ENCODE peak calls at places on chromosomes 16 and 17, in eight cellular contexts. One of them, this sample, is unnamed.

GRCh38 chr17:19003966-19004600 is 481 bp downstream of the FAM83G start:
- DNase-seq in astrocyte of the cerebellum: no peak
- DNase-seq in fibroblast of villous mesenchyme: peak
- DNase-seq in cardiac fibroblast: peak
- DNase-seq in B cell: peak
- DNase-seq in cardiac muscle cell: peak
- DNase-seq in AG04450: no peak
- DNase-seq in A549: peak
- DNase-seq in this sample: no peak

GRCh38 chr16:67662653-67663010 is 1.9 kb downstream of the PARD6A start:
- DNase-seq in astrocyte of the cerebellum: no peak
- DNase-seq in fibroblast of villous mesenchyme: no peak
- DNase-seq in cardiac fibroblast: no peak
- DNase-seq in B cell: no peak
- DNase-seq in cardiac muscle cell: no peak
- DNase-seq in AG04450: no peak
- DNase-seq in A549: no peak
- DNase-seq in this sample: no peak

GRCh38 chr17:80270104-80270503 is 9.5 kb downstream of the RNF213 start:
- DNase-seq in astrocyte of the cerebellum: no peak
- DNase-seq in fibroblast of villous mesenchyme: no peak
- DNase-seq in cardiac fibroblast: no peak
- DNase-seq in B cell: no peak
- DNase-seq in cardiac muscle cell: no peak
- DNase-seq in AG04450: no peak
- DNase-seq in A549: no peak
- DNase-seq in this sample: no peak

GRCh38 chr17:17091856-17092756 is 49.8 kb downstream of the MPRIP start:
- DNase-seq in astrocyte of the cerebellum: no peak
- DNase-seq in fibroblast of villous mesenchyme: no peak
- DNase-seq in cardiac fibroblast: no peak
- DNase-seq in B cell: no peak
- DNase-seq in cardiac muscle cell: no peak
- DNase-seq in AG04450: no peak
- DNase-seq in A549: no peak
- DNase-seq in this sample: peak

GRCh38 chr17:74491645-74492044 is 25.2 kb downstream of the CD300A start:
- DNase-seq in astrocyte of the cerebellum: no peak
- DNase-seq in fibroblast of villous mesenchyme: no peak
- DNase-seq in cardiac fibroblast: no peak
- DNase-seq in B cell: no peak
- DNase-seq in cardiac muscle cell: no peak
- DNase-seq in AG04450: no peak
- DNase-seq in A549: no peak
- DNase-seq in this sample: no peak

GRCh38 chr16:86490859-86491642 is 19.3 kb upstream of the FOXF1 start:
- DNase-seq in astrocyte of the cerebellum: no peak
- DNase-seq in fibroblast of villous mesenchyme: no peak
- DNase-seq in cardiac fibroblast: no peak
- DNase-seq in B cell: no peak
- DNase-seq in cardiac muscle cell: no peak
- DNase-seq in AG04450: no peak
- DNase-seq in A549: no peak
- DNase-seq in this sample: no peak

GRCh38 chr16:17942067-17942466 is 394.5 kb downstream of the NPIPA8 start:
- DNase-seq in astrocyte of the cerebellum: no peak
- DNase-seq in fibroblast of villous mesenchyme: no peak
- DNase-seq in cardiac fibroblast: no peak
- DNase-seq in B cell: no peak
- DNase-seq in cardiac muscle cell: no peak
- DNase-seq in AG04450: no peak
- DNase-seq in A549: no peak
- DNase-seq in this sample: no peak

GRCh38 chr16:11256657-11257130 is 690 bp upstream of the SOCS1 start:
- DNase-seq in astrocyte of the cerebellum: no peak
- DNase-seq in fibroblast of villous mesenchyme: peak
- DNase-seq in cardiac fibroblast: peak
- DNase-seq in B cell: no peak
- DNase-seq in cardiac muscle cell: peak
- DNase-seq in AG04450: no peak
- DNase-seq in A549: peak
- DNase-seq in this sample: peak

GRCh38 chr17:75767881-75768280 is 2.9 kb upstream of the GALK1 start:
- DNase-seq in astrocyte of the cerebellum: no peak
- DNase-seq in fibroblast of villous mesenchyme: no peak
- DNase-seq in cardiac fibroblast: no peak
- DNase-seq in B cell: no peak
- DNase-seq in cardiac muscle cell: no peak
- DNase-seq in AG04450: no peak
- DNase-seq in A549: no peak
- DNase-seq in this sample: no peak

GRCh38 chr16:16788004-16788403 is 409.1 kb downstream of the NPIPA7 start:
- DNase-seq in astrocyte of the cerebellum: no peak
- DNase-seq in fibroblast of villous mesenchyme: no peak
- DNase-seq in cardiac fibroblast: no peak
- DNase-seq in B cell: no peak
- DNase-seq in cardiac muscle cell: no peak
- DNase-seq in AG04450: no peak
- DNase-seq in A549: no peak
- DNase-seq in this sample: no peak

GRCh38 chr17:39599006-39599664 is 8.6 kb downstream of the NEUROD2 start:
- DNase-seq in astrocyte of the cerebellum: no peak
- DNase-seq in fibroblast of villous mesenchyme: no peak
- DNase-seq in cardiac fibroblast: no peak
- DNase-seq in B cell: no peak
- DNase-seq in cardiac muscle cell: no peak
- DNase-seq in AG04450: no peak
- DNase-seq in A549: no peak
- DNase-seq in this sample: no peak

GRCh38 chr16:8853611-8854010 is 15.2 kb downstream of the CARHSP1 start:
- DNase-seq in astrocyte of the cerebellum: no peak
- DNase-seq in fibroblast of villous mesenchyme: peak
- DNase-seq in cardiac fibroblast: no peak
- DNase-seq in B cell: no peak
- DNase-seq in cardiac muscle cell: no peak
- DNase-seq in AG04450: no peak
- DNase-seq in A549: no peak
- DNase-seq in this sample: no peak

GRCh38 chr16:8853150-8853549 is 15.7 kb downstream of the CARHSP1 start:
- DNase-seq in astrocyte of the cerebellum: no peak
- DNase-seq in fibroblast of villous mesenchyme: no peak
- DNase-seq in cardiac fibroblast: no peak
- DNase-seq in B cell: no peak
- DNase-seq in cardiac muscle cell: no peak
- DNase-seq in AG04450: no peak
- DNase-seq in A549: no peak
- DNase-seq in this sample: no peak

GRCh38 chr16:8854298-8854948 is 14.4 kb downstream of the CARHSP1 start:
- DNase-seq in astrocyte of the cerebellum: no peak
- DNase-seq in fibroblast of villous mesenchyme: no peak
- DNase-seq in cardiac fibroblast: no peak
- DNase-seq in B cell: no peak
- DNase-seq in cardiac muscle cell: no peak
- DNase-seq in AG04450: no peak
- DNase-seq in A549: no peak
- DNase-seq in this sample: no peak

GRCh38 chr16:8855972-8856371 is 12.8 kb downstream of the CARHSP1 start:
- DNase-seq in astrocyte of the cerebellum: no peak
- DNase-seq in fibroblast of villous mesenchyme: no peak
- DNase-seq in cardiac fibroblast: no peak
- DNase-seq in B cell: no peak
- DNase-seq in cardiac muscle cell: no peak
- DNase-seq in AG04450: no peak
- DNase-seq in A549: no peak
- DNase-seq in this sample: no peak

DNA sequence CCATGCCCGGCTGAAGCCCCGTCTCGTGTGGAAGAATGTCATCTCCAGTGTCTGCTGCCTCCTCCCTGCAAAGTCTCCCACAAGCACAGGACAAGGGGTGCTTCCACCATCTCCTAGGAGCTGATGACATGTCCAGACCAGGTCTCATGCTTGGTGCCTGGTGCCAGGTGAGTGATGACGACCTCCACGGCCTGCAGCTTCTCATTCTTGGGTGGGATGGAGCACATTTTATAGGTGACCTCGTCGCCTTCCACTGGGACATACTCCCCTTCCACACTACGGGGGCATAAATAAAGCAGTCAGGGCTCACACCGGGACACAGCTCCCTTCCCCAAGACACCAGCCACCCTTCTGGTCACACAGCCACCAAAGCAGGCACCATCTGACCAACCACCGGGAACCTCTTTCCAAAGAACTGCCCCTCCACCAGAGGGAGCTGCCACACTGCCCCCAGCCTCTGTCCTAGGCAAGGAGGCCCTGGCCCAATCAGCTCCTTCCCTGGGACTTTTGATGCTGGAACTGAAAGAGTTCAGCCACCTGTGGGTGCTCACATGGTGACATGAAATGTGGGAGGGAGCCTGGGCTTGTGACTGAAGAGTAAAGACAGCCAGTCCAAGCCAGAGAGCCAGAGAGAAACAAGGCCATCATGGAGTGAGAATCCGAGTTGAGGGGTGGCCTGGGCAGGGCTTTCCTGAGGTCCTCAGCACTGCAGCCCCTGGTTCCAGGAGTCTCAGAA is 13.6 kb downstream of the CARHSP1 start:
- DNase-seq in astrocyte of the cerebellum: no peak
- DNase-seq in fibroblast of villous mesenchyme: no peak
- DNase-seq in cardiac fibroblast: no peak
- DNase-seq in B cell: no peak
- DNase-seq in cardiac muscle cell: no peak
- DNase-seq in AG04450: no peak
- DNase-seq in A549: no peak
- DNase-seq in this sample: no peak
- TF ChIP-seq CTCF in astrocyte of the cerebellum: no peak
- TF ChIP-seq CTCF in fibroblast of villous mesenchyme: no peak
- TF ChIP-seq CTCF in cardiac fibroblast: peak
- TF ChIP-seq CTCF in B cell: no peak
- TF ChIP-seq CTCF in cardiac muscle cell: no peak
- TF ChIP-seq CTCF in AG04450: peak
- TF ChIP-seq CTCF in A549: no peak
- TF ChIP-seq CTCF in this sample: no peak

DNA sequence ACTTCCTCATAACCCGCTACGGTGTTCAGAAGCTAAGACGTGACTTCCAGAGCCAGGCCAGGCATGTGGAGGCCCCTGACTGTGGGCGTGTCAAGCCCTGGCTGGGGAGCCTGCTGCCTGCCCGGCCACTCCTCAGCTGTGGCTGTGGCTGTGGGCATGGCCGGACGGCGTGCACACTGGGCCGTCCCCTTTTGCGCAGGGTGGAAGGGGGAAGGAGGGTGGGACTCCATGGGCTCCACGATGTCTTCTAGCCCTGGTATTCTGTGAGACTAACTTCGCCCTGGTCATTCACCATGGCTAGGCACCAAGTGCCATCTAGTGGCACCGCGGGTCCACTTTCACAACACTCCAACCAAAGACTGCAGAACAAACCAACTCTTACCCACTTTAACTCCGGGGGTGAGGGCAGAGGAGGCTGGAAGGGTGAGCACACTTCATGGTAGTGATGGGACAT is 67.9 kb downstream of the N4BP1 start:
- DNase-seq in astrocyte of the cerebellum: no peak
- DNase-seq in fibroblast of villous mesenchyme: peak
- DNase-seq in cardiac fibroblast: peak
- DNase-seq in B cell: peak
- DNase-seq in cardiac muscle cell: peak
- DNase-seq in AG04450: no peak
- DNase-seq in A549: peak
- DNase-seq in this sample: no peak
- TF ChIP-seq CTCF in astrocyte of the cerebellum: peak
- TF ChIP-seq CTCF in fibroblast of villous mesenchyme: peak
- TF ChIP-seq CTCF in cardiac fibroblast: peak
- TF ChIP-seq CTCF in B cell: peak
- TF ChIP-seq CTCF in cardiac muscle cell: peak
- TF ChIP-seq CTCF in AG04450: peak
- TF ChIP-seq CTCF in A549: peak
- TF ChIP-seq CTCF in this sample: no peak

GRCh38 chr16:85077039-85077438 is 35.2 kb downstream of the CIBAR2 start:
- DNase-seq in astrocyte of the cerebellum: no peak
- DNase-seq in fibroblast of villous mesenchyme: no peak
- DNase-seq in cardiac fibroblast: no peak
- DNase-seq in B cell: no peak
- DNase-seq in cardiac muscle cell: no peak
- DNase-seq in AG04450: no peak
- DNase-seq in A549: no peak
- DNase-seq in this sample: no peak
- TF ChIP-seq CTCF in astrocyte of the cerebellum: no peak
- TF ChIP-seq CTCF in fibroblast of villous mesenchyme: no peak
- TF ChIP-seq CTCF in cardiac fibroblast: no peak
- TF ChIP-seq CTCF in B cell: no peak
- TF ChIP-seq CTCF in cardiac muscle cell: no peak
- TF ChIP-seq CTCF in AG04450: no peak
- TF ChIP-seq CTCF in A549: no peak
- TF ChIP-seq CTCF in this sample: no peak

DNA sequence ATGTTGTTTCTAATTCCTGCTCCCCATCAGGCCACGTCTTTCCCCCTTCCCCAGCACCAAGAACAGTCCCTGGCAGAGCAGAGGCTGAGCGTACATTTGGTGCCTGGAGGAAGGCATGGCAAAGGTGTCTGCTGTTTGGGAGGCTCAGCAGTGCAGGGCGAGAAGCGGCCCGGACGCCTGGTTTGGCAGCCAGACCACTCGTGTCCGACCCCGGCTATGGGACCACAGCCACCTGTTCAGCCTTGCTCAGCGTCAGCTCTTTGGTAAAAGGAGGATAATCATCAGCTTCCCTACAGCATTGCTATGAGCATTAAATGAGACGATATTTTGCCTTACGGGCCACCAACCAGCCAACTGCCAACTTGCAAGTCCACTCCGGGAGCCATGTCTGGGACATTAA is 106.7 kb upstream of the CREBBP start:
- DNase-seq in astrocyte of the cerebellum: no peak
- DNase-seq in fibroblast of villous mesenchyme: no peak
- DNase-seq in cardiac fibroblast: no peak
- DNase-seq in B cell: no peak
- DNase-seq in cardiac muscle cell: no peak
- DNase-seq in AG04450: no peak
- DNase-seq in A549: no peak
- DNase-seq in this sample: no peak
- TF ChIP-seq CTCF in astrocyte of the cerebellum: no peak
- TF ChIP-seq CTCF in fibroblast of villous mesenchyme: no peak
- TF ChIP-seq CTCF in cardiac fibroblast: no peak
- TF ChIP-seq CTCF in B cell: no peak
- TF ChIP-seq CTCF in cardiac muscle cell: no peak
- TF ChIP-seq CTCF in AG04450: no peak
- TF ChIP-seq CTCF in A549: no peak
- TF ChIP-seq CTCF in this sample: no peak